ENCODE peak calls at places on chromosomes 4 and X, in seven cellular contexts. G, Y, P, O, U, D and L are unnamed samples.

GRCh38 chr4:30191902-30192301 is 528.3 kb upstream of the PCDH7 start:
- DNase-seq in G (no peak), Y (no peak), P (no peak), O (no peak), U (no peak), D (no peak), L (no peak)

GRCh38 chr4:168741281-168742173 is 244.7 kb downstream of the PALLD start:
- DNase-seq in G (no peak), Y (peak), P (no peak), O (peak), U (no peak), D (no peak), L (no peak)

GRCh38 chr4:6333301-6334202 is 63.9 kb downstream of the WFS1 start:
- DNase-seq in G (no peak), Y (no peak), P (peak), O (no peak), U (no peak), D (no peak), L (no peak)

GRCh38 chr4:180669637-180670036 is 1573.6 kb upstream of the TENM3 start:
- DNase-seq in G (no peak), Y (peak), P (peak), O (no peak), U (no peak), D (no peak), L (no peak)

GRCh38 chr4:83231620-83232056 is 53.0 kb downstream of the COQ2 start:
- DNase-seq in G (no peak), Y (no peak), P (peak), O (no peak), U (no peak), D (no peak), L (no peak)

GRCh38 chrX:65846974-65847373 is 179.5 kb downstream of the MSN start:
- DNase-seq in G (no peak), Y (no peak), P (no peak), O (no peak), U (no peak), D (no peak), L (no peak)

GRCh38 chr4:13705521-13706035 is 78.1 kb upstream of the BOD1L1 start:
- DNase-seq in G (no peak), Y (no peak), P (no peak), O (peak), U (peak), D (peak), L (no peak)

GRCh38 chr4:90074322-90074886 is 52.8 kb upstream of the CCSER1 start:
- DNase-seq in G (no peak), Y (no peak), P (no peak), O (no peak), U (no peak), D (peak), L (no peak)

GRCh38 chr4:121938282-121939092 is 13.4 kb downstream of the TRPC3 start:
- DNase-seq in G (no peak), Y (no peak), P (peak), O (no peak), U (no peak), D (no peak), L (no peak)

GRCh38 chr4:186554890-186555827 is at the start of gene MTNR1A:
- DNase-seq in G (no peak), Y (no peak), P (peak), O (no peak), U (peak), D (peak), L (no peak)
- H3K4me3 ChIP-seq in G (no peak), Y (no peak), P (peak), O (peak), U (peak), D (peak), L (no peak)

GRCh38 chr4:40152642-40153041 is 44.2 kb upstream of the RHOH start:
- DNase-seq in G (no peak), Y (no peak), P (no peak), O (no peak), U (no peak), D (no peak), L (no peak)
- H3K4me3 ChIP-seq in G (peak), Y (no peak), P (no peak), O (no peak), U (no peak), D (no peak), L (no peak)

GRCh38 chr4:2837110-2837903 is 6.3 kb upstream of the ADD1 start:
- DNase-seq in G (no peak), Y (peak), P (no peak), O (no peak), U (no peak), D (no peak), L (peak)
- H3K4me3 ChIP-seq in G (peak), Y (no peak), P (no peak), O (peak), U (no peak), D (no peak), L (peak)

GRCh38 chr4:37892641-37893040 is 1.8 kb downstream of the TBC1D1 start:
- DNase-seq in G (peak), Y (no peak), P (no peak), O (no peak), U (no peak), D (no peak), L (no peak)
- H3K4me3 ChIP-seq in G (peak), Y (no peak), P (no peak), O (peak), U (no peak), D (no peak), L (no peak)

GRCh38 chr4:112379306-112379705 is 82.1 kb downstream of the ALPK1 start:
- DNase-seq in G (no peak), Y (no peak), P (no peak), O (no peak), U (no peak), D (peak), L (no peak)

GRCh38 chr4:112377127-112377635 is 80.0 kb downstream of the ALPK1 start:
- DNase-seq in G (no peak), Y (no peak), P (no peak), O (no peak), U (no peak), D (no peak), L (no peak)

GRCh38 chr4:112381996-112382692 is 85.0 kb downstream of the ALPK1 start:
- DNase-seq in G (no peak), Y (no peak), P (no peak), O (no peak), U (no peak), D (no peak), L (no peak)

GRCh38 chr4:112377701-112378620 is 80.8 kb downstream of the ALPK1 start:
- DNase-seq in G (no peak), Y (no peak), P (no peak), O (no peak), U (no peak), D (no peak), L (no peak)

DNA sequence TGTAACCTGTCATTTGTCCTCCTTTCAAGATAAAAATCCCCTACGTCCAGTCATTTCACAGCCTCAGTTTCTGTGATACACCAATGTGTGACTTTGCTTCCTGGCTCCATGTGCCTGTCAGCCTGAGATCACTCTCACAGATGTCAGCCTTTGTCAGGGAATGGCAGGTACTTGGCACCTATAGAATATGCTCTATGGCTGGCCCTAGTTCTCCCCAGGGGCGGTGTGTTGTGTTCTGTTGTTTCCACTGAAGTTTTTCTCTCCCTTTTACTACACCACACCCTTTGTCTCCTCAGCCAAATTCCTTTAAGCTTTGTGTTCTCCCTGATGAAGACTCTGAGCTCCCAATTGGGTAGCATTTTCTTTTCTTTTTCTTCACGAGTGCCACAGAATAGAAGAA is 81.7 kb downstream of the ALPK1 start:
- DNase-seq in G (no peak), Y (no peak), P (no peak), O (no peak), U (no peak), D (no peak), L (no peak)
- H3K4me3 ChIP-seq in G (no peak), Y (no peak), P (no peak), O (no peak), U (no peak), D (no peak), L (no peak)

DNA sequence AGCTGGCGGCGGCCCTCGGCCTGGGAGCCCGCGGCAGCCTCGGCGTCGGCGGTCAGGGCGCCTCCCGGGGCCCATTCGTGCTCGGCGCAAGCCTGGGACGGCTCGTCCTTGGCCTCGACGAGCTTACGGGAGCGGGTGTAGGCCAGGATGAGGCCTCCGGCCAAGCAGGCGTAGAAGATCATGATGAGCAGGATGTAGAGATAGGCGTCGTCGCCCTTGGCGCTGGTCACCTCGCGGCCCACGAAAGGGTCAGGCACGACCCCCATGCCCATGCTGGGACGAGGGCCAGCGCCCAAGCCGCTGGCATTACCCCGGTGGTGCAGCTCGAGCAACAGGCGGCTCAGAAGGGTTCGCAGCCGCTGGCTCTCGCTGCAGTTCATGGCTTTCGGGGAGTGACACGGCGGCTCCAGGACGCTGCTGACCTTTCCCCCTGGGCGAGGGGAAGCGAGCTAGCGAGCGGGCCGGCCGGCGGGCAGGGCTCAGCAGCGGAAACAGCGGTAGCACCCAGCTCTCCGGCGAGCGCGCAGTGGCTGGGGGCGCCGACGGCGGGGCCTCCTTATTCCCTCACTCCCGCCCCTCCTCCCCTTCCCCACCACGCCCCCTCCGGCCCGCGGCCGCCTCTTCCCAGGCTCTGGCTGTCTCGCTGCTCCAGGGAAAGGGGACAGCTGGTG is at the start of gene KCNE5:
- DNase-seq in G (no peak), Y (no peak), P (no peak), O (no peak), U (peak), D (peak), L (peak)
- H3K4me3 ChIP-seq in G (no peak), Y (no peak), P (peak), O (peak), U (peak), D (peak), L (peak)

GRCh38 chrX:19848110-19848509 is 39.3 kb downstream of the SH3KBP1 start:
- DNase-seq in G (no peak), Y (no peak), P (no peak), O (no peak), U (no peak), D (no peak), L (no peak)

GRCh38 chrX:19846995-19847790 is 40.2 kb downstream of the SH3KBP1 start:
- DNase-seq in G (no peak), Y (peak), P (peak), O (peak), U (no peak), D (no peak), L (peak)

GRCh38 chrX:19852014-19853005 is 35.1 kb downstream of the SH3KBP1 start:
- DNase-seq in G (no peak), Y (peak), P (peak), O (peak), U (no peak), D (no peak), L (no peak)

DNA sequence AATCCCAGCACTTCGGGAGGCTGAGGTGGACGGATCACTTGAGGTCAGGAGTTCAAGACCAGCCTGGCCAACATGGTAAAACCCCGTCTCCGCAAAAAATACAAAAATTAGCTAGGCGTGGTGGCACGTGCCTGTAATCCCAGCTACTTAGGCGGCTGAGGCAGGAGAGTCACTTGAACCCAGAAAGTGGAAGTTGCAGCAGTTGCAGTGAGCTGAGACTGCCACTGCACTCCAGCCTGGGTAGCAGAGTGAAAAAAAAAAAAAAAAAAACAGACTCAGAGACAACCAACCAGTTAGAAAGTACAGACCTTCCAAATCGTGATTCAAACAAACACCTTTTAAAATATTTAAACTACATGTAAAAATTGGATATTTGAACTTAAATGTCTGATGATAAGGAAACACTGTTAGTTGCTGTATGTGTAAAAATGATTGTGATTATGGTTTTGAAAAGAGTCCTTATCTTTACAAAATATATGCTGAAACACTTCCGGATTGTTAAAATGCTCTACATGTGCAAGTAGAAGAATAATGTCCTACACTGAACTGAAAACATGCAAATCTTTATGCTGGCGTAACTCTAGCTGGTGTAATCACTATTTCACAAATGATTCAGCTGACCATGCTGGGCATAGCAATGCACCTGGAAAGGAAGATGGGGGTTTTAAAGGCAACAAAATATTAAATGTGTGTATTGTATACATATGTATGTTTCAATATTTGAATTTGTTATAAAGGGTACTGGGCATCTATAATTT is 37.8 kb downstream of the SH3KBP1 start:
- DNase-seq in G (no peak), Y (no peak), P (peak), O (no peak), U (no peak), D (no peak), L (no peak)
- H3K4me3 ChIP-seq in G (no peak), Y (no peak), P (no peak), O (no peak), U (no peak), D (no peak), L (no peak)

DNA sequence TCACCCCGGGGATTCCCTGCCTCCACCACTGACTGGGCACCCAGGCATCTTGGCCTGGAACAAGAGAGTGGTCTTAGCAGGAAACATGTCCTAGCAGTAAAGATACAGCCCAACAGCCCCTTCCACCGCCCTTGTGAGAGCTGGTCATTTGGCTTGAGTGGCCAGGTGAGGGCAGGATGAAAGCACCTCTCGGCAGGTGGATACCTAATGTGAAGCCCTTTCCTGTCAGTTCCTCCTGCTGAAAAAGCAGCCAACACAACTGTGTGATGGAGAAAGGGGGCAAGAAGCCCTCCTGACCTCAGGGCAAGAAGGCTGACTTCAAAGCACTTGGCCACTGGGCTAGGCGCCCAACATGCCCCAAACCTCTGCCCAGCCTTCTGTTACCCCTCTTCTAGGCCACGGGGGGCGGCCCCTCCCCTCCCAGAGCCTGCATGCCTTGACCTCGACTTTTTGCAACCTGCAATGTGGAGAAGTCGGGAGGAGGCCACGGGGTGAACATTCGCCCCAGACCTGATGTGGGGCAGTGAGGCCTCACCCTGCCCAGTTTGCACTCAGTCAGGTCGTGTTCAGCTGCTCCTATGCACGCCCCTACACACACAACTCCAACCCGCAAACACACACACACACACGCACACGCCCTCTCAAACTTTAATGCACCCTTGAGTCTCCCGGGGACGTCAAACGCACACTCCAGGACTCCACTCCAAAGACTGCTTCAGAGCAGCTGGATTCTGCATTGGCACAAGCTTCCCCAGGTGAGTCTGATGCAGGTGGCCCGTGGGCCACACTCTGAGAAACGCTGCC is 1.1 kb downstream of the LGI2 start:
- DNase-seq in G (no peak), Y (no peak), P (no peak), O (no peak), U (peak), D (no peak), L (no peak)
- H3K4me3 ChIP-seq in G (no peak), Y (no peak), P (no peak), O (peak), U (peak), D (peak), L (peak)

DNA sequence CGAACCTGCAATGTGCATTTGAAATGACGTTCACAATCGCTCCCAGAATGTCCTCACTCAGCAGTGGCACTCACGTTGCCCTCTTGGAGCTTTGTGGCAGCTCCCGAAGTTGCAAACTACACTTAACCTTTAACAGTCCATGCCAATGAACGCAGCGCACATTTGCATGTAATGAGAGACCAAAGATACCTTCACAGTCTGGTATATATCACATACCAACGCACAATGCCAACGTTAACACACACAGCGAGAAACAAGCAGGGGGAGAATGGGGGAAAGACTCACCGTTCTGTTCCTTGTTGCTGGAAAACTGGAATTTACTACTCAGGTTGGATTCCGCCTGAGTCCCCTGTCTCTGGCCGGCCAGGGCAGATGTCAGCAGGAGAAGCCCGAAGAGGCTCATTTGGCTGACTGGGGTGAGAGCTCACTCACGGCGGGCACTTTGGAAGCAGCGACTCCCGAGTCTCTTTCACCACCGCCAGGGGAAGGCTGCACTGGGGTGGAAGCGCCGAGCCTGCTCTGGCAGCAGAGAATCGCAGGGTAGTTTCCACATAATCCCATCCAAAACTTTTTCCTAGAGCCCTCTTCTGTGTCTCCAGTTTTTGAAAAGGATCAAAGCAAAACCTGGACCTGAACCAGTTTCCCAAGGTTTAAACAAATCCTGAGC is 965 bp downstream of the PDGFC start:
- DNase-seq in G (no peak), Y (peak), P (peak), O (peak), U (peak), D (peak), L (peak)
- H3K4me3 ChIP-seq in G (no peak), Y (peak), P (peak), O (peak), U (peak), D (peak), L (peak)